ENCODE peak calls at places on chromosomes 3 and 15, in ten cellular contexts. C is adrenal gland, E is A549, S is epithelial cell of esophagus, B is astrocyte of the spinal cord, H is prostate gland, I is GM10248, N is osteoblast, V is WTC11, J is mesothelial cell of epicardium. O is an unnamed sample.

GRCh38 chr15:94749848-94750617 is 518.7 kb downstream of the MCTP2 start:
- DNase-seq in C (no peak), E (no peak), S (peak; percentile 39), B (peak; percentile 8), H (no peak), I (peak; percentile 23), N (no peak), V (no peak), J (no peak), O (no peak)

GRCh38 chr3:187098925-187099512 is 40.3 kb downstream of the RPL39L start:
- DNase-seq in C (no peak), E (no peak), S (peak; percentile 41), B (no peak), H (no peak), I (no peak), N (no peak), V (no peak), J (no peak), O (no peak)

GRCh38 chr15:97561529-97561928 is 399.0 kb upstream of the ARRDC4 start:
- DNase-seq in C (no peak), E (no peak), S (no peak), B (no peak), H (no peak), I (no peak), N (no peak), V (no peak), J (no peak), O (no peak)

GRCh38 chr3:141422961-141423582 is 54.8 kb downstream of the ZBTB38 start:
- DNase-seq in C (no peak), E (no peak), S (no peak), B (no peak), H (no peak), I (no peak), N (no peak), V (no peak), J (no peak), O (no peak)

GRCh38 chr3:107367353-107367752 is 9.9 kb upstream of the CCDC54 start:
- DNase-seq in C (peak; percentile 44), E (peak; percentile 62), S (peak; percentile 83), B (peak; percentile 76), H (no peak), I (no peak), N (no peak), V (no peak), J (no peak), O (no peak)

GRCh38 chr15:99408236-99409096 is 157.2 kb downstream of the LRRC28 start:
- DNase-seq in C (peak; percentile 32), E (peak; percentile 24), S (peak; percentile 12), B (peak; percentile 93), H (peak; percentile 54), I (peak; percentile 5), N (peak; percentile 93), V (no peak), J (no peak), O (no peak)

GRCh38 chr3:190325923-190326322 is 3.7 kb upstream of the CLDN1 start:
- DNase-seq in C (no peak), E (no peak), S (peak; percentile 90), B (peak; percentile 38), H (no peak), I (no peak), N (no peak), V (no peak), J (no peak), O (no peak)

GRCh38 chr3:38649500-38650247 is at the start of gene SCN5A:
- DNase-seq in C (peak; percentile 43), E (peak; percentile 29), S (peak; percentile 23), B (no peak), H (peak; percentile 32), I (peak; percentile 81), N (peak; percentile 90), V (peak; percentile 61), J (no peak), O (no peak)

GRCh38 chr3:37695138-37695537 is 166.5 kb upstream of the CTDSPL start:
- DNase-seq in C (no peak), E (no peak), S (no peak), B (no peak), H (no peak), I (no peak), N (no peak), V (no peak), J (no peak), O (no peak)

GRCh38 chr15:70093481-70094309 is 4.0 kb downstream of the TLE3 start:
- DNase-seq in C (no peak), E (no peak), S (peak; percentile 89), B (peak; percentile 41), H (peak; percentile 88), I (no peak), N (peak; percentile 84), V (no peak), J (no peak), O (no peak)

GRCh38 chr3:155158361-155159037 is 78.4 kb downstream of the MME start:
- DNase-seq in C (no peak), E (no peak), S (no peak), B (no peak), H (no peak), I (no peak), N (no peak), V (no peak), J (no peak), O (no peak)

GRCh38 chr3:102181202-102181920 is 253.5 kb upstream of the ZPLD1 start:
- DNase-seq in C (peak; percentile 9), E (peak; percentile 75), S (no peak), B (peak; percentile 91), H (no peak), I (no peak), N (peak; percentile 32), V (no peak), J (no peak), O (no peak)

GRCh38 chr15:51189579-51190397 is 95.1 kb upstream of the TNFAIP8L3 start:
- DNase-seq in C (no peak), E (no peak), S (no peak), B (no peak), H (no peak), I (no peak), N (no peak), V (no peak), J (no peak), O (no peak)

GRCh38 chr15:51185213-51185619 is 90.5 kb upstream of the TNFAIP8L3 start:
- DNase-seq in C (no peak), E (no peak), S (no peak), B (no peak), H (no peak), I (no peak), N (no peak), V (no peak), J (no peak), O (no peak)

GRCh38 chr15:51186121-51186795 is 91.6 kb upstream of the TNFAIP8L3 start:
- DNase-seq in C (no peak), E (no peak), S (no peak), B (no peak), H (no peak), I (no peak), N (no peak), V (no peak), J (no peak), O (no peak)

GRCh38 chr15:51184637-51185036 is 89.9 kb upstream of the TNFAIP8L3 start:
- DNase-seq in C (no peak), E (no peak), S (no peak), B (no peak), H (no peak), I (no peak), N (no peak), V (no peak), J (no peak), O (no peak)

GRCh38 chr15:51186846-51187340 is 92.2 kb upstream of the TNFAIP8L3 start:
- DNase-seq in C (no peak), E (no peak), S (no peak), B (no peak), H (no peak), I (no peak), N (no peak), V (no peak), J (no peak), O (no peak)
- TF ChIP-seq CTCF in C (no peak), E (no peak), S (no peak), B (no peak), H (no peak), I (no peak), N (no peak), V (no peak), J (no peak), O (no peak)

DNA sequence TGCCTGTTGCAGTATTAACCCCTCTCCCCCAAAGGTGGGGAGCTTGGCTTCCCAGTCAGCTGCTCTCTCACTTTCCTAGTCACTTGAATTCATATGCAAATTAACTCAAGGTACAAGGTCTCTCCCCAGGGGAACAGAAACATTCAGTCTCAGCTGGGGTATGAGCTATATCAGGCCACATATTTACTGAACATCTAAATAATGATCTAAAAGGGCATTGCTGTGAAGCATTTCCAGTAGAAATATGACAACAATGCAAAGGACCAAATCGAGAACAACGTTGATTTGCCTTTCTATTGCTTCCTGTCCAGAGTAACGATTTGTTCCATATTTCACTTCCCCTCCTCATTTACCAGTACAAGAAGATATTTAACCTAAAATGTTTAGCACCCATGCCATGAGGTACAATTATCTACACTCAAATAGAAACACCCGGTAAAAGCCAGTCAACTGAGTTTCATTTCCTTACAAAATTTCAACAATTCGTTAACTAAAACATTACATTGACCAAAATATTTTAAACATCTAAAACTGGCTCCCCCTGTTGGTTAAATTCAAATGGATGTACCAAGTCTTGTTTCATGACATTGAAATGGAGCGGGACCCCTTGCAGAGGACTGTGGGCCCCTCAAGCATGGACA is 36.5 kb upstream of the KLHL6 start:
- DNase-seq in C (no peak), E (no peak), S (peak; percentile 13), B (no peak), H (no peak), I (peak; percentile 69), N (no peak), V (no peak), J (no peak), O (no peak)
- TF ChIP-seq CTCF in C (peak; percentile 24), E (no peak), S (no peak), B (no peak), H (no peak), I (peak; percentile 24), N (peak; percentile 36), V (no peak), J (no peak), O (peak; percentile 36)

GRCh38 chr15:88610756-88611231 is 10.3 kb upstream of the AEN start:
- DNase-seq in C (no peak), E (no peak), S (no peak), B (no peak), H (no peak), I (no peak), N (no peak), V (no peak), J (no peak), O (no peak)
- TF ChIP-seq CTCF in C (no peak), E (no peak), S (no peak), B (peak; percentile 16), H (no peak), I (no peak), N (no peak), V (no peak), J (no peak), O (peak; percentile 34)

GRCh38 chr3:16639806-16640205 is 34.6 kb upstream of the DAZL start:
- DNase-seq in C (no peak), E (no peak), S (no peak), B (no peak), H (no peak), I (no peak), N (no peak), V (no peak), J (no peak), O (no peak)

GRCh38 chr3:16632395-16632794 is 27.2 kb upstream of the DAZL start:
- DNase-seq in C (no peak), E (no peak), S (no peak), B (no peak), H (no peak), I (no peak), N (no peak), V (no peak), J (no peak), O (no peak)

GRCh38 chr3:16633948-16634347 is 28.7 kb upstream of the DAZL start:
- DNase-seq in C (no peak), E (no peak), S (no peak), B (no peak), H (no peak), I (peak; percentile 23), N (no peak), V (no peak), J (no peak), O (no peak)
- TF ChIP-seq CTCF in C (no peak), E (no peak), S (no peak), B (no peak), H (no peak), I (no peak), N (no peak), V (no peak), J (no peak), O (no peak)